ENCODE peak calls at places on chromosome 2, in five cellular contexts. X is T-helper 1 cell, A is AG04450, E is PC-3, K is sciatic nerve. F is an unnamed sample.

GRCh38 chr2:149611100-149611820 is 23.7 kb upstream of the MMADHC start:
- DNase-seq in K (no peak), E (peak; percentile 13), X (no peak), A (no peak), F (no peak)

GRCh38 chr2:199230091-199230490 is 227.6 kb downstream of the SATB2 start:
- DNase-seq in A (no peak), X (no peak), K (no peak), E (peak; percentile 48), F (no peak)

GRCh38 chr2:175687465-175687864 is 314.6 kb downstream of the LNPK start:
- DNase-seq in A (no peak), E (no peak), K (no peak), X (no peak), F (no peak)

GRCh38 chr2:232352511-232353091 is 25.9 kb upstream of the ALPP start:
- DNase-seq in X (no peak), E (no peak), K (peak; percentile 51), A (no peak), F (no peak)

GRCh38 chr2:206971805-206972204 is 32.5 kb downstream of the CPO start:
- DNase-seq in E (no peak), K (peak; percentile 65), X (no peak), A (peak; percentile 47), F (no peak)

GRCh38 chr2:1162768-1163584 is 212.3 kb downstream of the SNTG2 start:
- DNase-seq in A (no peak), X (no peak), K (no peak), E (peak; percentile 2), F (peak; percentile 41)

GRCh38 chr2:20378891-20379519 is 28.4 kb upstream of the PUM2 start:
- DNase-seq in E (peak; percentile 73), A (peak; percentile 72), X (no peak), K (peak; percentile 86), F (no peak)

GRCh38 chr2:65165595-65165994 is 35.7 kb upstream of the RAB1A start:
- DNase-seq in K (no peak), E (no peak), X (no peak), A (no peak), F (no peak)

GRCh38 chr2:158072361-158072760 is 29.3 kb upstream of the UPP2 start:
- DNase-seq in X (no peak), E (no peak), K (no peak), A (no peak), F (no peak)

GRCh38 chr2:88165604-88166003 is 4.5 kb upstream of the THNSL2 start:
- DNase-seq in E (no peak), K (no peak), A (no peak), X (no peak), F (no peak)

GRCh38 chr2:221100467-221101089 is 471.5 kb downstream of the EPHA4 start:
- DNase-seq in K (no peak), A (no peak), E (peak; percentile 41), X (no peak), F (no peak)

GRCh38 chr2:205903549-205904129 is 182.3 kb downstream of the INO80D start:
- DNase-seq in E (peak; percentile 56), X (no peak), A (no peak), K (no peak), F (no peak)

GRCh38 chr2:157338013-157338412 is 12.4 kb upstream of the ERMN start:
- DNase-seq in K (no peak), A (no peak), X (no peak), E (no peak), F (no peak)

GRCh38 chr2:218876562-218877219 is 4.0 kb upstream of the WNT10A start:
- DNase-seq in A (no peak), K (peak; percentile 81), E (peak; percentile 86), X (no peak), F (peak; percentile 62)

GRCh38 chr2:179619947-179620467 is 241.4 kb downstream of the ZNF385B start:
- DNase-seq in K (no peak), X (no peak), E (no peak), A (no peak), F (no peak)

GRCh38 chr2:25078171-25079049 is 36.5 kb downstream of the EFR3B start:
- DNase-seq in A (peak; percentile 72), X (no peak), E (peak; percentile 93), K (no peak), F (no peak)

GRCh38 chr2:44061876-44062275 is 66.1 kb upstream of the LRPPRC start:
- DNase-seq in A (no peak), X (no peak), K (no peak), E (no peak), F (no peak)

GRCh38 chr2:46937457-46937856 is 21.9 kb upstream of the MCFD2 start:
- DNase-seq in E (peak; percentile 31), A (no peak), X (no peak), K (no peak), F (no peak)

GRCh38 chr2:73307720-73308119 is 14.4 kb upstream of the EGR4 start:
- DNase-seq in K (no peak), X (no peak), A (no peak), E (no peak), F (no peak)

GRCh38 chr2:181805228-181806038 is 86.1 kb upstream of the ITPRID2 start:
- DNase-seq in X (no peak), K (no peak), E (no peak), A (no peak), F (no peak)

GRCh38 chr2:216743781-216744180 is 48.4 kb upstream of the IGFBP5 start:
- DNase-seq in K (no peak), A (no peak), X (no peak), E (no peak), F (no peak)

GRCh38 chr2:69993048-69993565 is 31.7 kb upstream of the ASPRV1 start:
- DNase-seq in K (peak; percentile 13), X (no peak), E (no peak), A (no peak), F (no peak)

GRCh38 chr2:173076557-173077345 is 1.1 kb downstream of the MAP3K20 start:
- DNase-seq in X (no peak), K (peak; percentile 63), A (no peak), E (peak; percentile 39), F (no peak)

GRCh38 chr2:239944706-239945551 is 80.2 kb downstream of the NDUFA10 start:
- DNase-seq in A (no peak), E (no peak), X (no peak), K (peak; percentile 64), F (peak; percentile 10)

GRCh38 chr2:139867601-139868226 is 1087.5 kb upstream of the NXPH2 start:
- DNase-seq in X (no peak), E (peak; percentile 6), K (no peak), A (no peak), F (no peak)

GRCh38 chr2:55431982-55432627 is 12.4 kb upstream of the CCDC88A start:
- DNase-seq in E (peak; percentile 61), A (no peak), K (no peak), X (no peak), F (no peak)

GRCh38 chr2:44477657-44478414 is 116.1 kb downstream of the CAMKMT start:
- DNase-seq in E (no peak), A (no peak), K (no peak), X (no peak), F (no peak)

GRCh38 chr2:190318931-190319556 is 582 bp downstream of the HIBCH start:
- DNase-seq in E (no peak), K (no peak), X (no peak), A (no peak), F (peak; percentile 29)

GRCh38 chr2:88857274-88857741 is 165.8 kb downstream of the RPIA start:
- DNase-seq in K (no peak), X (no peak), A (no peak), E (no peak), F (no peak)

GRCh38 chr2:191318037-191318728 is 73.0 kb downstream of the MYO1B start:
- DNase-seq in E (no peak), X (no peak), K (no peak), A (no peak), F (no peak)